ENCODE peak calls at places on chromosomes 1 and 21, in five cellular contexts. U is tibial nerve, Q is HCT116, N is astrocyte of the spinal cord, H is heart right ventricle. F is an unnamed sample.

GRCh38 chr1:22471078-22471477 is 19.4 kb downstream of the ZBTB40 start:
- DNase-seq in U (peak), H (peak), Q (no peak), N (peak), F (no peak)

GRCh38 chr1:56797079-56797685 is 22.0 kb downstream of the FYB2 start:
- DNase-seq in N (no peak), Q (no peak), H (peak), U (no peak), F (peak)

GRCh38 chr1:12518956-12519707 is 98.9 kb downstream of the DHRS3 start:
- DNase-seq in U (peak), H (peak), Q (no peak), N (peak), F (peak)

GRCh38 chr1:6148497-6149241 is 31.5 kb downstream of the CHD5 start:
- DNase-seq in Q (peak), N (peak), H (peak), U (no peak), F (no peak)

GRCh38 chr1:46181343-46182260 is 5.3 kb upstream of the P3R3URF start:
- DNase-seq in U (no peak), N (peak), H (no peak), Q (no peak), F (no peak)

GRCh38 chr1:91885716-91886506 is at the start of gene TGFBR3:
- DNase-seq in N (peak), U (peak), Q (peak), H (peak), F (peak)

GRCh38 chr1:240322943-240323342 is 231.3 kb downstream of the FMN2 start:
- DNase-seq in N (no peak), U (no peak), H (no peak), Q (no peak), F (no peak)

GRCh38 chr21:35226302-35226701 is 177.2 kb upstream of the RUNX1 start:
- DNase-seq in H (no peak), N (peak), U (no peak), Q (no peak), F (no peak)

GRCh38 chr1:167532375-167532774 is 14.0 kb upstream of the CD247 start:
- DNase-seq in H (no peak), Q (no peak), U (no peak), N (no peak), F (no peak)

GRCh38 chr1:178282949-178283367 is 189.1 kb downstream of the RASAL2 start:
- DNase-seq in N (peak), Q (peak), H (no peak), U (no peak), F (no peak)

GRCh38 chr1:92211166-92211565 is 6.5 kb upstream of the C1orf146 start:
- DNase-seq in N (peak), H (no peak), Q (no peak), U (no peak), F (no peak)

GRCh38 chr1:213050745-213051126 is 305 bp upstream of the RPS6KC1 start:
- DNase-seq in Q (no peak), U (no peak), N (no peak), H (no peak), F (no peak)

GRCh38 chr1:18794561-18794960 is 64.9 kb downstream of the TAS1R2 start:
- DNase-seq in N (no peak), Q (peak), U (no peak), H (no peak), F (no peak)

GRCh38 chr1:14321413-14321812 is 277.1 kb upstream of the KAZN start:
- DNase-seq in U (no peak), H (no peak), N (no peak), Q (no peak), F (no peak)
- H3K4me3 ChIP-seq in U (no peak), H (no peak), N (no peak), Q (no peak), F (no peak)

GRCh38 chr1:201359873-201360210 is 17.6 kb downstream of the TNNT2 start:
- DNase-seq in N (no peak), H (no peak), Q (no peak), U (no peak), F (no peak)

GRCh38 chr1:201359031-201359872 is 18.2 kb downstream of the TNNT2 start:
- DNase-seq in H (no peak), Q (no peak), N (no peak), U (no peak), F (no peak)

GRCh38 chr1:201361652-201362504 is 15.6 kb downstream of the TNNT2 start:
- DNase-seq in U (no peak), Q (peak), H (no peak), N (peak), F (no peak)

GRCh38 chr1:201360486-201360885 is 17.0 kb downstream of the TNNT2 start:
- DNase-seq in U (no peak), H (no peak), N (no peak), Q (no peak), F (no peak)

GRCh38 chr1:201360901-201361651 is 16.4 kb downstream of the TNNT2 start:
- DNase-seq in H (no peak), N (no peak), U (no peak), Q (no peak), F (no peak)
- TF ChIP-seq CTCF in H (no peak), N (no peak), U (no peak), Q (no peak), F (no peak)

GRCh38 chr1:201169971-201170532 is 15.8 kb upstream of the TMEM9 start:
- DNase-seq in N (no peak), U (no peak), Q (no peak), H (no peak), F (peak)
- H3K4me3 ChIP-seq in N (peak), U (no peak), Q (peak), H (peak), F (no peak)

DNA sequence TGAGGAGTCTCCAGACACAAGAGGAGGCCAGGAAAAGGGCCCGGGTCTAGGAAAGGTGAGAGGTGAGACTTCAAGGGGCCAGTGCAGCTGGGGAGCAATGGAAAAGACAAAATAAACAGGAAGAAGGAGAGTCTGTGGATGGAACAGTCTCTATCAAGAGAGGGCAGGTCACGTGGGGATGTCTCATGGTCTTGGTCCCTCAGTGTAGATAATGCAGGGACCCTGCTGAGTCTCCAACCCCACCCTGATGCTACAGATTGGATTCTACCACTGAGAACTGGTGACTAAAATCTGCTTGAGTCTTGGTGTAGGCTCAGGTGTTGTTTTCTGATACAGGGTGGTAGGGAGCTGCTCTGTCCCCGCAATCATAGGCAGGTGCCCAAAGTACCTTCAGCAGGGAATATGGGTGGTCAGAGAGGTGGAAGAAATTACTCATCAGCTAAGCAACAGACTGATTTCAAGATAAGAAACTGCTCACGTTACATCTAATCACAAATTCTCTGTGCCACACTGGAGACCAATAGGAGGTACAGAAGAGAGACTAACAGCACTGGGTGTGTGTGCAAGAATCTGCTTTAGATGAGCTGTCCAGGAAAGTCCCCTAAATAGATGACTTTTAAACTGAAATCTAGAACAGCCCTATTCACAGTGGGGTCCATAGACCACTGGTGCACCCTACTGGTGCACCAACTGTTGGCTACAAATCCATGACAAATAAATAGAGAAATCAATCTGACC is 101.5 kb upstream of the TLR5 start:
- DNase-seq in N (peak), Q (no peak), U (no peak), H (no peak), F (peak)
- TF ChIP-seq CTCF in N (peak), Q (peak), U (no peak), H (peak), F (no peak)

GRCh38 chr21:43916691-43917514 is 51.9 kb downstream of the AGPAT3 start:
- DNase-seq in H (no peak), Q (no peak), U (no peak), N (no peak), F (no peak)
- H3K4me3 ChIP-seq in H (peak), Q (no peak), U (peak), N (peak), F (no peak)

GRCh38 chr1:68162761-68163160 is 69.6 kb downstream of the WLS start:
- DNase-seq in Q (no peak), N (no peak), H (no peak), U (no peak), F (no peak)
- TF ChIP-seq CTCF in Q (peak), N (peak), H (no peak), U (no peak), F (no peak)

GRCh38 chr1:234500269-234500668 is 21.3 kb upstream of the TARBP1 start:
- DNase-seq in U (no peak), H (no peak), Q (no peak), N (peak), F (no peak)
- H3K4me3 ChIP-seq in U (no peak), H (peak), Q (no peak), N (no peak), F (no peak)

GRCh38 chr1:224852901-224853568 is 76.4 kb upstream of the DNAH14 start:
- DNase-seq in U (no peak), H (no peak), Q (peak), N (peak), F (no peak)
- TF ChIP-seq CTCF in U (peak), H (peak), Q (peak), N (peak), F (no peak)

DNA sequence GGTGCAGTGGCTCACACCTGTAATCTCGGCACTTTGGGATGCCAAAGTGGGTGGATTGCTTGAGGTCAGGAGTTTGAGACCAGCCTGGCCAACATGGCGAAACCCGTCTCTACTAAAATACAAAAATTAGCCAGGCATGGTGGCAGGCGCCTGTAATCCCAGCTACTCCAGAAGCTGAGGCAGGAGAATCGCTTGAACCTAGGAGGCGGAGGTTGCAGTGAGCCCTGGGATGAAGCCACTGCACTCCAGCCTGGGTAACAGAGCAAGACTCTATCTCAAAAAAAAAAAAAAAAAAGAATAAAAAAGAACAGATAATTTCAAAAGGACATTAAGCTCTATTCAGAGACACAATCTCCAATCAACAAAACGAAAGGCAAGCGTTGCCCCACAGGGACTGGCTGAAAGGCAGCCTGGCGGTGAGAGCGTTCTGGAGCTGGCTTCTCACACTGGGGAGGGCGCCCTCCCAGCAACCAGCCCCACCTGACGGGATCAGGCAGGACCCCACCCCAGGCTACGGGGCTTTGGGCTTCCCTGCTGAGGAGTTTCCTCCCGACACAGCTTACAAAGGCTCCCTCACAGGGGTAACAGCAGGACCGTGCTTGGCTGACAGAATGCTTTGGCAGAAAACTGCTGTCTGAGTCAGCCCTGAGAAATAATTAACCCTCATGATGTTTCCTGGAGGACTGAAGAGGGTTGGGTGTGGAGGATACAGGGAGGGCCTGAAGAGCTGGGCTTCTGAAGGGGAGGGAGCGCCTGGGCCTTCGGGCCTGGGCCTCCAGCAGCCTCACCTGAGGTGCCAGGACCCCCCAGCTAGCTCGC is 31.1 kb upstream of the SRP9 start:
- DNase-seq in H (peak), N (peak), U (no peak), Q (peak), F (peak)
- H3K4me3 ChIP-seq in H (peak), N (peak), U (peak), Q (no peak), F (no peak)

F was measured in lower leg skin.